ENCODE peak calls at places on chromosomes 3 and 15, in five cellular contexts. B is neural progenitor cell, C is GM23248, G is astrocyte, L is GM12878. V is an unnamed sample. For H3K9me3 and H3K79me2, the result is how much of the 10 kb centered on the place peaks cover.

GRCh38 chr3:18645603-18646002 is 220.5 kb upstream of the SATB1 start:
- DNase-seq in B (no peak), C (no peak), G (no peak), L (no peak), V (no peak)

GRCh38 chr15:90009301-90010063 is 8.4 kb downstream of the ZNF710 start:
- DNase-seq in B (no peak), C (no peak), G (no peak), L (no peak), V (no peak)

GRCh38 chr15:95326689-95327525 is 1003.6 kb upstream of the NR2F2 start:
- DNase-seq in B (peak), C (peak), G (no peak), L (no peak), V (peak)

GRCh38 chr15:41631880-41632279 is 28.3 kb upstream of the MGA start:
- DNase-seq in B (no peak), C (no peak), G (no peak), L (no peak), V (no peak)

GRCh38 chr15:83581381-83581780 is 72.5 kb upstream of the ADAMTSL3 start:
- DNase-seq in B (no peak), C (no peak), G (peak), L (no peak), V (no peak)

GRCh38 chr3:189833996-189834395 is 202.8 kb downstream of the TP63 start:
- DNase-seq in B (no peak), C (no peak), G (no peak), L (no peak), V (no peak)

GRCh38 chr15:24678485-24678884 is 2.9 kb downstream of the NPAP1 start:
- DNase-seq in B (peak), C (no peak), G (no peak), L (no peak), V (no peak)

GRCh38 chr3:112699436-112699978 is 58.6 kb upstream of the CCDC80 start:
- DNase-seq in B (no peak), C (peak), G (peak), L (no peak), V (peak)

GRCh38 chr3:189392969-189393368 is 221.2 kb downstream of the TPRG1 start:
- DNase-seq in B (no peak), C (no peak), G (peak), L (no peak), V (no peak)

GRCh38 chr3:12218161-12218560 is 59.4 kb upstream of the TIMP4 start:
- DNase-seq in B (no peak), C (no peak), G (no peak), L (no peak), V (no peak)

GRCh38 chr3:152359385-152360248 is 90.9 kb downstream of the MBNL1 start:
- DNase-seq in B (no peak), C (peak), G (peak), L (no peak), V (no peak)

GRCh38 chr15:77013786-77014136 is 18.8 kb downstream of the PSTPIP1 start:
- DNase-seq in B (no peak), C (no peak), G (no peak), L (no peak), V (no peak)

GRCh38 chr3:137845161-137845560 is 81.0 kb downstream of the SOX14 start:
- DNase-seq in B (peak), C (no peak), G (no peak), L (no peak), V (no peak)

GRCh38 chr15:90004671-90005070 is 3.5 kb downstream of the ZNF710 start:
- DNase-seq in B (no peak), C (peak), G (peak), L (no peak), V (peak)

GRCh38 chr15:77540346-77541060 is 92.2 kb downstream of the LINGO1 start:
- DNase-seq in B (no peak), C (no peak), G (no peak), L (no peak), V (no peak)

GRCh38 chr3:25783661-25784512 is 644 bp upstream of the NGLY1 start:
- DNase-seq in B (peak), C (peak), G (peak), L (no peak), V (peak)

GRCh38 chr3:141442421-141442820 is 44.4 kb upstream of the RASA2 start:
- DNase-seq in B (no peak), C (no peak), G (no peak), L (no peak), V (no peak)

GRCh38 chr15:41936649-41937567 is 35.4 kb downstream of the EHD4 start:
- DNase-seq in B (no peak), C (peak), G (peak), L (no peak), V (peak)

GRCh38 chr3:49454457-49454856 is 15.6 kb upstream of the DAG1 start:
- DNase-seq in B (peak), C (no peak), G (no peak), L (no peak), V (no peak)

GRCh38 chr15:84755736-84756527 is 7.5 kb downstream of the ZNF592 start:
- DNase-seq in B (no peak), C (no peak), G (no peak), L (no peak), V (no peak)

GRCh38 chr15:68372291-68372811 is 59.6 kb downstream of the ITGA11 start:
- DNase-seq in B (peak), C (peak), G (peak), L (no peak), V (peak)

GRCh38 chr15:52787123-52787503 is 3.0 kb downstream of the ONECUT1 start:
- DNase-seq in B (peak), C (no peak), G (no peak), L (no peak), V (no peak)
- TF ChIP-seq EZH2 in B (peak), C (no peak), G (no peak), L (no peak), V (no peak)

GRCh38 chr15:37056168-37056893 is 44.0 kb downstream of the MEIS2 start:
- DNase-seq in B (peak), C (no peak), G (peak), L (no peak), V (peak)

GRCh38 chr15:37053070-37053653 is 47.2 kb downstream of the MEIS2 start:
- DNase-seq in B (no peak), C (peak), G (peak), L (no peak), V (no peak)

GRCh38 chr15:37056894-37057205 is 43.5 kb downstream of the MEIS2 start:
- DNase-seq in B (peak), C (no peak), G (peak), L (no peak), V (peak)

GRCh38 chr15:37054336-37054735 is 46.0 kb downstream of the MEIS2 start:
- DNase-seq in B (no peak), C (no peak), G (peak), L (no peak), V (no peak)

GRCh38 chr15:37055481-37055880 is 44.9 kb downstream of the MEIS2 start:
- DNase-seq in B (no peak), C (no peak), G (no peak), L (no peak), V (no peak)
- H3K9me3 ChIP-seq in B (under half), C (under half), G (under half), L (under half), V (under half)

GRCh38 chr3:37130984-37131975 is 43.1 kb downstream of the LRRFIP2 start:
- DNase-seq in B (peak), C (no peak), G (no peak), L (no peak), V (peak)
- H3K79me2 ChIP-seq in B (under half), C (half or more), G (half or more), L (under half), V (under half)

GRCh38 chr15:80059786-80060489 is 462 bp downstream of the ZFAND6 start:
- DNase-seq in B (peak), C (peak), G (peak), L (no peak), V (peak)

GRCh38 chr15:80058044-80058443 is 1.4 kb upstream of the ZFAND6 start:
- DNase-seq in B (no peak), C (no peak), G (no peak), L (no peak), V (no peak)

GRCh38 chr15:80061581-80061980 is 2.1 kb downstream of the ZFAND6 start:
- DNase-seq in B (no peak), C (peak), G (no peak), L (no peak), V (no peak)

GRCh38 chr15:80055933-80056332 is 3.5 kb upstream of the ZFAND6 start:
- DNase-seq in B (no peak), C (no peak), G (no peak), L (peak), V (no peak)

GRCh38 chr15:80058851-80059785 is at the start of gene ZFAND6:
- DNase-seq in B (peak), C (peak), G (peak), L (peak), V (peak)
- TF ChIP-seq EZH2 in B (no peak), C (no peak), G (no peak), L (no peak), V (no peak)

DNA sequence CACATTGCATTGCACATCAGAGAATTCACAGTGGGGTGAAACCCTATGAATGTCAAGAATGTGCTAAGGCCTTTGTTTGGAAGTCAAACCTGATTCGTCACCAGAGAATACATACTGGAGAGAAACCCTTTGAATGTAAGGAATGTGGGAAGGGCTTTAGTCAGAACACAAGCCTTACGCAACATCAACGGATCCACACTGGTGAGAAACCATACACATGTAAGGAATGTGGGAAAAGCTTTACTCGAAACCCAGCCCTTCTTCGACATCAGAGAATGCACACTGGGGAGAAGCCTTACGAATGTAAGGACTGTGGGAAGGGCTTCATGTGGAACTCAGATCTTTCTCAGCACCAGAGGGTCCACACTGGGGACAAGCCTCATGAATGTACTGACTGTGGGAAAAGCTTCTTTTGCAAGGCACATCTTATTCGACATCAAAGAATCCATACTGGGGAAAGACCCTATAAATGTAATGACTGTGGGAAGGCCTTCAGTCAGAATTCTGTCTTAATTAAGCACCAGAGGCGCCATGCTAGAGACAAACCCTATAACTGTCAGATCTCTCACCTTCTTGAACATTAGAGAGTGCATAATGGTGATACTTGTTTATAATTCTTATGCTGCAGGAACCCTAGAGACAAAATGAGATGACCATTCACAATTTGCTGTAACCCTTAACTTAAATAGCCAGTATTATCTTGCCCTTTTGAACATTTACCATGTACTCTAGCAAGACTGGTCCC is 9.0 kb downstream of the ZNF662 start:
- DNase-seq in B (peak), C (no peak), G (no peak), L (no peak), V (no peak)
- H3K9me3 ChIP-seq in B (under half), C (under half), G (under half), L (under half), V (under half)

GRCh38 chr3:186940965-186941364 is 10.6 kb downstream of the ST6GAL1 start:
- DNase-seq in B (no peak), C (no peak), G (no peak), L (no peak), V (peak)

GRCh38 chr3:186938716-186939115 is 8.4 kb downstream of the ST6GAL1 start:
- DNase-seq in B (no peak), C (no peak), G (peak), L (no peak), V (no peak)

GRCh38 chr3:186942168-186942567 is 11.8 kb downstream of the ST6GAL1 start:
- DNase-seq in B (no peak), C (no peak), G (no peak), L (no peak), V (no peak)

GRCh38 chr3:186937017-186937875 is 6.9 kb downstream of the ST6GAL1 start:
- DNase-seq in B (no peak), C (no peak), G (no peak), L (no peak), V (no peak)

DNA sequence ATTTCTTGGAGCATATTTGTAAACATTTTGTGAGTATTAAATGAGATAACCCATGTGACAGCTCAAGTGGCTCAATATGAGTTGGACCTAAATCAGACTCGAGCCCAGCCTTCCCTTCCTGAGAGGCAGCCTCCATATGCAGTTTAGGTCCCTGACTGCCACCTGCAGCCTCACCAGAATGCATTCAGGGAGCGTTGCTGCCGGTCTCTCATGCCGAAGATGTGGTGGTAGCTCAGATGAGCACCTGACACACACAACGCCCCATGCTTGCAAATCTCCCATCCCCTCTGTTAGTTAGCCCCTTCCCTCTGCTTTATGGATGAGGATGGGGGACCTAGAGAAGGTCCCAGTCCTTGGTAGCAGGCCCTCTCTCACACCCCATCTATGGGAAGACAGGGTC is 9.2 kb downstream of the ST6GAL1 start:
- DNase-seq in B (no peak), C (no peak), G (no peak), L (no peak), V (no peak)
- H3K79me2 ChIP-seq in B (half or more), C (under half), G (under half), L (under half), V (under half)

GRCh38 chr3:195802261-195802701 is 9.4 kb downstream of the MUC4 start:
- DNase-seq in B (no peak), C (no peak), G (no peak), L (no peak), V (no peak)
- TF ChIP-seq EZH2 in B (no peak), C (no peak), G (no peak), L (no peak), V (no peak)

GRCh38 chr3:39302178-39302577 is 22.3 kb upstream of the CX3CR1 start:
- DNase-seq in B (no peak), C (no peak), G (no peak), L (no peak), V (no peak)
- H3K9me3 ChIP-seq in B (under half), C (under half), G (under half), L (under half), V (under half)

GRCh38 chr15:73602992-73603391 is 30.2 kb downstream of the NPTN start:
- DNase-seq in B (no peak), C (no peak), G (no peak), L (no peak), V (peak)
- H3K79me2 ChIP-seq in B (half or more), C (half or more), G (half or more), L (half or more), V (half or more)

V was measured in endothelial cell of umbilical vein.